ENCODE peak calls at places on chromosomes 5 and 9, in nine cellular contexts. I is H7; A is CD8-positive, alpha-beta T cell; Z is HT1080; L is glomerular endothelial cell; K is CD4-positive, alpha-beta T cell; F is DMS153; Y is left kidney; M is T-helper 1 cell. N is an unnamed sample.

GRCh38 chr9:69542942-69543704 is 129.0 kb downstream of the APBA1 start:
- DNase-seq in I (peak; percentile 38), A (no peak), Z (peak; percentile 11), L (no peak), K (no peak), F (peak; percentile 42), Y (peak; percentile 26), M (no peak), N (no peak)

GRCh38 chr5:170132642-170133448 is 27.1 kb downstream of the FOXI1 start:
- DNase-seq in I (no peak), A (no peak), Z (peak; percentile 74), L (peak; percentile 48), K (no peak), F (no peak), Y (no peak), M (no peak), N (no peak)

GRCh38 chr5:161085081-161085480 is 233.1 kb upstream of the ATP10B start:
- DNase-seq in I (no peak), A (no peak), Z (no peak), L (no peak), K (no peak), F (no peak), Y (peak; percentile 14), M (no peak), N (no peak)

GRCh38 chr9:104858846-104859245 is 69.1 kb downstream of the ABCA1 start:
- DNase-seq in I (no peak), A (no peak), Z (no peak), L (no peak), K (no peak), F (no peak), Y (no peak), M (no peak), N (no peak)

GRCh38 chr5:139593716-139594319 is 32.7 kb downstream of the UBE2D2 start:
- DNase-seq in I (no peak), A (no peak), Z (peak; percentile 75), L (no peak), K (no peak), F (no peak), Y (no peak), M (no peak), N (no peak)

GRCh38 chr5:59390074-59390659 is 503.4 kb downstream of the PDE4D start:
- DNase-seq in I (no peak), A (no peak), Z (no peak), L (no peak), K (no peak), F (no peak), Y (peak; percentile 52), M (no peak), N (no peak)

GRCh38 chr5:75510836-75511434 is 494 bp downstream of the CERT1 start:
- DNase-seq in I (peak; percentile 69), A (no peak), Z (peak; percentile 22), L (no peak), K (peak; percentile 42), F (no peak), Y (peak; percentile 84), M (peak; percentile 19), N (no peak)

GRCh38 chr9:134851015-134851414 is 29.6 kb upstream of the FCN2 start:
- DNase-seq in I (no peak), A (no peak), Z (no peak), L (no peak), K (no peak), F (no peak), Y (no peak), M (no peak), N (no peak)

GRCh38 chr5:61919920-61920319 is 386.1 kb upstream of the KIF2A start:
- DNase-seq in I (no peak), A (no peak), Z (peak; percentile 7), L (no peak), K (no peak), F (peak; percentile 49), Y (no peak), M (no peak), N (no peak)

GRCh38 chr5:143051244-143052058 is 281.3 kb downstream of the ARHGAP26 start:
- DNase-seq in I (no peak), A (no peak), Z (peak; percentile 70), L (no peak), K (no peak), F (peak; percentile 62), Y (peak; percentile 78), M (no peak), N (no peak)

GRCh38 chr5:144162686-144163085 is 7.8 kb downstream of the YIPF5 start:
- DNase-seq in I (no peak), A (no peak), Z (no peak), L (no peak), K (no peak), F (no peak), Y (no peak), M (no peak), N (no peak)

GRCh38 chr5:59532979-59533729 is 360.4 kb downstream of the PDE4D start:
- DNase-seq in I (no peak), A (no peak), Z (no peak), L (no peak), K (no peak), F (no peak), Y (no peak), M (no peak), N (no peak)

GRCh38 chr9:133323991-133324703 is 11.8 kb downstream of the SURF6 start:
- DNase-seq in I (no peak), A (no peak), Z (no peak), L (no peak), K (no peak), F (no peak), Y (no peak), M (no peak), N (no peak)

GRCh38 chr5:114658179-114658578 is 296.3 kb downstream of the KCNN2 start:
- DNase-seq in I (no peak), A (no peak), Z (peak; percentile 61), L (no peak), K (no peak), F (no peak), Y (no peak), M (no peak), N (no peak)

N was measured in T-helper 2 cell treated with Interferon-gamma antibody and Interleukin-4, amounts not matched to agents 5 μg/mL and 100 μg/mL, for 36 hours.